ENCODE peak calls at places on chromosomes 13 and 19, in five cellular contexts. One of them, this sample, is unnamed.

GRCh38 chr19:17949956-17950309 is 17.0 kb upstream of the KCNN1 start:
- DNase-seq in NCI-H69: peak; percentile 88
- DNase-seq in SHP77 treated with DMSO at 0.1 percent for 48 hours: no peak
- DNase-seq in hepatic stellate cell: no peak
- DNase-seq in stimulated activated CD4-positive, alpha-beta T cell treated with anti-CD3 and anti-CD28 coated beads, Interleukin-4, amount 100 ng/mL, for 24 hours: no peak
- DNase-seq in this sample: no peak

GRCh38 chr13:110186221-110186838 is 120.6 kb downstream of the COL4A1 start:
- DNase-seq in NCI-H69: no peak
- DNase-seq in SHP77 treated with DMSO at 0.1 percent for 48 hours: no peak
- DNase-seq in hepatic stellate cell: no peak
- DNase-seq in stimulated activated CD4-positive, alpha-beta T cell treated with anti-CD3 and anti-CD28 coated beads, Interleukin-4, amount 100 ng/mL, for 24 hours: no peak
- DNase-seq in this sample: no peak

GRCh38 chr13:98270819-98271218 is 93.8 kb upstream of the RNF113B start:
- DNase-seq in NCI-H69: no peak
- DNase-seq in SHP77 treated with DMSO at 0.1 percent for 48 hours: no peak
- DNase-seq in hepatic stellate cell: no peak
- DNase-seq in stimulated activated CD4-positive, alpha-beta T cell treated with anti-CD3 and anti-CD28 coated beads, Interleukin-4, amount 100 ng/mL, for 24 hours: no peak
- DNase-seq in this sample: no peak

GRCh38 chr19:39969681-39970423 is 1.1 kb upstream of the PSMC4 start:
- DNase-seq in NCI-H69: no peak
- DNase-seq in SHP77 treated with DMSO at 0.1 percent for 48 hours: no peak
- DNase-seq in hepatic stellate cell: no peak
- DNase-seq in stimulated activated CD4-positive, alpha-beta T cell treated with anti-CD3 and anti-CD28 coated beads, Interleukin-4, amount 100 ng/mL, for 24 hours: no peak
- DNase-seq in this sample: no peak

GRCh38 chr19:33339016-33339749 is 34.3 kb upstream of the CEBPG start:
- DNase-seq in NCI-H69: no peak
- DNase-seq in SHP77 treated with DMSO at 0.1 percent for 48 hours: no peak
- DNase-seq in hepatic stellate cell: no peak
- DNase-seq in stimulated activated CD4-positive, alpha-beta T cell treated with anti-CD3 and anti-CD28 coated beads, Interleukin-4, amount 100 ng/mL, for 24 hours: no peak
- DNase-seq in this sample: no peak

GRCh38 chr13:29436291-29436690 is 159.2 kb downstream of the SLC7A1 start:
- DNase-seq in NCI-H69: no peak
- DNase-seq in SHP77 treated with DMSO at 0.1 percent for 48 hours: no peak
- DNase-seq in hepatic stellate cell: peak; percentile 17
- DNase-seq in stimulated activated CD4-positive, alpha-beta T cell treated with anti-CD3 and anti-CD28 coated beads, Interleukin-4, amount 100 ng/mL, for 24 hours: no peak
- DNase-seq in this sample: peak; percentile 23

GRCh38 chr19:18385675-18386542 is at the start of gene GDF15:
- DNase-seq in NCI-H69: peak; percentile 87
- DNase-seq in SHP77 treated with DMSO at 0.1 percent for 48 hours: no peak
- DNase-seq in hepatic stellate cell: peak; percentile 78
- DNase-seq in stimulated activated CD4-positive, alpha-beta T cell treated with anti-CD3 and anti-CD28 coated beads, Interleukin-4, amount 100 ng/mL, for 24 hours: peak; percentile 21
- DNase-seq in this sample: peak; percentile 85

GRCh38 chr13:24745516-24745860 is 18.5 kb upstream of the RNF17 start:
- DNase-seq in NCI-H69: no peak
- DNase-seq in SHP77 treated with DMSO at 0.1 percent for 48 hours: no peak
- DNase-seq in hepatic stellate cell: no peak
- DNase-seq in stimulated activated CD4-positive, alpha-beta T cell treated with anti-CD3 and anti-CD28 coated beads, Interleukin-4, amount 100 ng/mL, for 24 hours: no peak
- DNase-seq in this sample: no peak

GRCh38 chr19:42228640-42229039 is 8.5 kb downstream of the ZNF526 start:
- DNase-seq in NCI-H69: no peak
- DNase-seq in SHP77 treated with DMSO at 0.1 percent for 48 hours: no peak
- DNase-seq in hepatic stellate cell: no peak
- DNase-seq in stimulated activated CD4-positive, alpha-beta T cell treated with anti-CD3 and anti-CD28 coated beads, Interleukin-4, amount 100 ng/mL, for 24 hours: no peak
- DNase-seq in this sample: no peak

GRCh38 chr13:39370554-39370953 is 232.4 kb downstream of the LHFPL6 start:
- DNase-seq in NCI-H69: no peak
- DNase-seq in SHP77 treated with DMSO at 0.1 percent for 48 hours: no peak
- DNase-seq in hepatic stellate cell: no peak
- DNase-seq in stimulated activated CD4-positive, alpha-beta T cell treated with anti-CD3 and anti-CD28 coated beads, Interleukin-4, amount 100 ng/mL, for 24 hours: no peak
- DNase-seq in this sample: peak; percentile 34

GRCh38 chr13:59345316-59345715 is 818.4 kb downstream of the DIAPH3 start:
- DNase-seq in NCI-H69: peak; percentile 89
- DNase-seq in SHP77 treated with DMSO at 0.1 percent for 48 hours: no peak
- DNase-seq in hepatic stellate cell: no peak
- DNase-seq in stimulated activated CD4-positive, alpha-beta T cell treated with anti-CD3 and anti-CD28 coated beads, Interleukin-4, amount 100 ng/mL, for 24 hours: no peak
- DNase-seq in this sample: no peak

GRCh38 chr19:46131485-46132143 is 7.1 kb upstream of the IGFL3 start:
- DNase-seq in NCI-H69: no peak
- DNase-seq in SHP77 treated with DMSO at 0.1 percent for 48 hours: no peak
- DNase-seq in hepatic stellate cell: no peak
- DNase-seq in stimulated activated CD4-positive, alpha-beta T cell treated with anti-CD3 and anti-CD28 coated beads, Interleukin-4, amount 100 ng/mL, for 24 hours: no peak
- DNase-seq in this sample: no peak

GRCh38 chr13:113945857-113946408 is 27.9 kb downstream of the C13orf46 start:
- DNase-seq in NCI-H69: no peak
- DNase-seq in SHP77 treated with DMSO at 0.1 percent for 48 hours: no peak
- DNase-seq in hepatic stellate cell: no peak
- DNase-seq in stimulated activated CD4-positive, alpha-beta T cell treated with anti-CD3 and anti-CD28 coated beads, Interleukin-4, amount 100 ng/mL, for 24 hours: no peak
- DNase-seq in this sample: no peak

GRCh38 chr19:13163609-13164364 is 13.6 kb downstream of the IER2 start:
- DNase-seq in NCI-H69: peak; percentile 96
- DNase-seq in SHP77 treated with DMSO at 0.1 percent for 48 hours: peak; percentile 59
- DNase-seq in hepatic stellate cell: peak; percentile 87
- DNase-seq in stimulated activated CD4-positive, alpha-beta T cell treated with anti-CD3 and anti-CD28 coated beads, Interleukin-4, amount 100 ng/mL, for 24 hours: peak; percentile 44
- DNase-seq in this sample: peak; percentile 85

This sample was measured in AG08396.